ENCODE peak calls at places on chromosomes 3 and 15, in four cellular contexts. V, L, I and W are unnamed samples.

GRCh38 chr3:64489361-64490044 is 198.3 kb downstream of the ADAMTS9 start:
- DNase-seq in L (no peak), V (no peak), I (peak), W (no peak)

GRCh38 chr3:186826978-186827857 is 15.3 kb upstream of the ADIPOQ start:
- DNase-seq in V (no peak), L (peak), I (peak), W (peak)

GRCh38 chr15:43316007-43316968 is 14.1 kb downstream of the LCMT2 start:
- DNase-seq in V (no peak), I (no peak), L (no peak), W (no peak)

GRCh38 chr15:67178569-67179210 is 75.8 kb downstream of the AAGAB start:
- DNase-seq in V (no peak), L (no peak), I (peak), W (no peak)

GRCh38 chr3:117104792-117105191 is 395.2 kb downstream of the TUSC7 start:
- DNase-seq in V (no peak), I (no peak), L (no peak), W (no peak)

GRCh38 chr3:170414202-170414663 is 4.4 kb upstream of the CLDN11 start:
- DNase-seq in I (peak), L (peak), V (peak), W (no peak)

GRCh38 chr3:119418091-119418512 is 45.3 kb downstream of the TMEM39A start:
- DNase-seq in I (peak), V (no peak), L (no peak), W (no peak)

GRCh38 chr3:48564022-48564421 is 441 bp upstream of the UCN2 start:
- DNase-seq in L (peak), I (no peak), V (no peak), W (no peak)

GRCh38 chr3:154730221-154730620 is 300.2 kb upstream of the GPR149 start:
- DNase-seq in V (no peak), L (no peak), I (no peak), W (no peak)

GRCh38 chr3:123749716-123750115 is 134.4 kb downstream of the MYLK start:
- DNase-seq in I (no peak), L (peak), V (no peak), W (no peak)

GRCh38 chr3:186107148-186108105 is 1.5 kb downstream of the ETV5 start:
- DNase-seq in I (peak), V (no peak), L (no peak), W (peak)

GRCh38 chr15:74627766-74628165 is 12.1 kb downstream of the CLK3 start:
- DNase-seq in L (no peak), I (no peak), V (no peak), W (no peak)

GRCh38 chr3:188559856-188560255 is 405.9 kb downstream of the LPP start:
- DNase-seq in I (no peak), L (no peak), V (no peak), W (no peak)

GRCh38 chr3:13714251-13714916 is 165.5 kb downstream of the FBLN2 start:
- DNase-seq in V (no peak), L (no peak), I (no peak), W (no peak)

GRCh38 chr3:39275052-39275451 is 4.8 kb downstream of the CX3CR1 start:
- DNase-seq in V (no peak), L (no peak), I (no peak), W (no peak)

GRCh38 chr15:80906159-80906775 is 83.4 kb downstream of the MESD start:
- DNase-seq in L (no peak), V (no peak), I (peak), W (no peak)

GRCh38 chr3:37702478-37703154 is 159.1 kb upstream of the CTDSPL start:
- DNase-seq in L (no peak), I (no peak), V (no peak), W (no peak)

GRCh38 chr3:48598323-48599076 is 3.4 kb upstream of the COL7A1 start:
- DNase-seq in L (no peak), I (no peak), V (no peak), W (no peak)

GRCh38 chr3:148309390-148310035 is 388.2 kb upstream of the AGTR1 start:
- DNase-seq in I (peak), V (no peak), L (no peak), W (no peak)

GRCh38 chr3:25592510-25592968 is 72.2 kb downstream of the TOP2B start:
- DNase-seq in V (no peak), I (peak), L (no peak), W (no peak)

GRCh38 chr15:69604050-69604378 is 151.4 kb downstream of the RPLP1 start:
- DNase-seq in I (peak), V (no peak), L (no peak), W (no peak)

GRCh38 chr3:9903238-9903624 is 583 bp downstream of the IL17RE start:
- DNase-seq in L (no peak), I (no peak), V (no peak), W (no peak)

GRCh38 chr3:29694783-29695182 is 413.9 kb downstream of the RBMS3 start:
- DNase-seq in L (no peak), V (no peak), I (no peak), W (no peak)

GRCh38 chr3:29696311-29696710 is 415.4 kb downstream of the RBMS3 start:
- DNase-seq in L (no peak), V (no peak), I (no peak), W (no peak)

GRCh38 chr3:29695905-29696238 is 415.0 kb downstream of the RBMS3 start:
- DNase-seq in I (no peak), V (no peak), L (no peak), W (no peak)

GRCh38 chr3:29695201-29695904 is 414.5 kb downstream of the RBMS3 start:
- DNase-seq in L (no peak), V (no peak), I (no peak), W (no peak)

DNA sequence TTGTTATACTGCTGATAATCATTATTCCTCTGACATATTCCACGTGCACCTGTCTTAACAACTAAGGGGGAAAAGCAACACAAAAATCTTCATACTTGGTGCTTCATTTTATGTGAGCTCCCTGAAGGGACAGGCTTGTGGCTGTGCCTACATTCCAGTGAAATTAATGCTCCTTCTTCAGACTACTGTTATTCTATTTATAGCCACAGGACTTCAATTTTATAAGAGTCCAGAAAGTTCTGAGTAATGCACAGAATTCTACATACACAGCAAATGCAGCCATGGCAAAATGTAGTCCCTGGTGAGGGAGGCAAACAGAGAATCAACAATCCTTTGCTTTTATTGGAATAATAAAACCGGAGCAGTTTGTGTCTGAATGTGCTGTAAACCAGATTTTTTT is 417.1 kb downstream of the RBMS3 start:
- DNase-seq in V (no peak), L (no peak), I (no peak), W (no peak)
- TF ChIP-seq SPI1 in V (no peak), L (no peak), I (no peak), W (no peak)

GRCh38 chr3:150945226-150945625 is 27.3 kb downstream of the CLRN1 start:
- DNase-seq in L (no peak), V (no peak), I (no peak), W (no peak)
- TF ChIP-seq SPI1 in L (no peak), V (no peak), I (no peak), W (no peak)

DNA sequence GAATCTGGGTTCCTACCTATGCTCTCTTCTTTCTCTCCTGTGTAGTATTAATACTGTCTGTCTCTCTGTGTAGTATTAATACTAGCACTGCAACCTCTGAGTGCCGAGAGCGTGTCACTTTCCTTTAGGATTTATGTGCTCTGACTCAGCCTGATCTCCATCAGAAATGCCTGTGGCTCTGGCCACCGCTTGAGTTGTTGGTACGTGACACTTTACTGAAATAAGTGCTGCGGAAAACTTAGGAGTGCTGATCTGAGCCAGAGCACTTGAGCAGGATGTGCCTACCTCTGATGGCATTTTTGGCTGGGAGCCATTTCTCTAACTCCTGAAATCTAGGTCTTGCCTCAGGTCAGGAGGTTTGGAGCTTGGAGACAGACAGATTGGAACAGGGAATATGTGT is 807.4 kb downstream of the SQOR start:
- DNase-seq in V (no peak), L (no peak), I (no peak), W (no peak)
- TF ChIP-seq SPI1 in V (no peak), L (no peak), I (no peak), W (no peak)

GRCh38 chr15:22839046-22839705 is 710 bp downstream of the NIPA2 start:
- DNase-seq in V (no peak), I (no peak), L (no peak), W (no peak)

DNA sequence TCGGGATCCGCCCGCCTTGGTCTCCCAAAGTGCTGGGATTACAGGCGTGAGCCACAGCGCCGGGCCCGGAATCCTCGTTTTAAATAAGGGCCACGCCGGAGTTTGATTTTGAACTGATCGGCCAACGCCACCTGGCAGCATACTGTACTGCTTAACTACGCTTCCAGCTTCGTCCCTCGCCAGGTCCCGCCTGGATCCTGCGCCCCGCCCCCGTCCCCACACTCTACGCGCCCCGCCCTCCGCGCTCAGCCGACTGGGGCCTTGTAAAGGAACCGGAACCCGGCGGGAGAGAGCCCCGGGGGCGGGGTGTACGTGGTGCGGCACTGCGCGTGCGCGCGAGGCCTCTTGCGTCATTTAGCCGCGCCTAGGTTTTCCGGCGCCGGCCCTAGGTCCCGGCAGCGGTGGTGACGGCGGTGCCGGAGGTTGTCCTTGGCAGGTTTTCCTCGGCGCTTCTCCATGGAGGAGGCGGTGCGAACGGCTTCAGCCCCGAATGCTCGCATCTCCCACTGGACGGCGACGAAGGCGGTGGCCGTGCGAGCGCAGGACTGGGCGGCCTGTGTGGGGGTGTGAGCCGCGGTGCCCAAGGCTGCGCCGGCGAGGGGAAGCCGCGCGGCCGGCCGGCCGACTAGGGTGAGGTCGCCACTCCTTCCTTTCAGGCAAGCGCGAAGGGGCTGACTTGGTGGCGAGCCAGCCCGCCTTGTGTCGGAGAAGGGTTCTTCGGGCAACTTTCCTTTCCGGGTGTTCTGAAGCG is at the start of gene NIPA2:
- DNase-seq in L (peak), V (peak), I (peak), W (peak)
- TF ChIP-seq SPI1 in L (no peak), V (no peak), I (no peak), W (no peak)

GRCh38 chr15:88987951-88988671 is 74.9 kb upstream of the MFGE8 start:
- DNase-seq in I (peak), L (no peak), V (no peak), W (no peak)
- TF ChIP-seq SPI1 in I (no peak), L (no peak), V (no peak), W (no peak)

GRCh38 chr15:99109555-99110021 is 4.7 kb downstream of the SYNM start:
- DNase-seq in I (no peak), V (peak), L (no peak), W (no peak)
- TF ChIP-seq SPI1 in I (no peak), V (no peak), L (no peak), W (no peak)

GRCh38 chr15:37107754-37108724 is 7.7 kb upstream of the MEIS2 start:
- DNase-seq in L (no peak), I (no peak), V (no peak), W (no peak)

GRCh38 chr15:37109151-37109912 is 9.0 kb upstream of the MEIS2 start:
- DNase-seq in L (no peak), V (no peak), I (no peak), W (no peak)

GRCh38 chr15:37111427-37111717 is 11.0 kb upstream of the MEIS2 start:
- DNase-seq in L (no peak), V (no peak), I (no peak), W (no peak)

GRCh38 chr15:37108725-37109124 is 8.4 kb upstream of the MEIS2 start:
- DNase-seq in I (no peak), V (no peak), L (no peak), W (no peak)

GRCh38 chr15:37109952-37110630 is 9.7 kb upstream of the MEIS2 start:
- DNase-seq in I (no peak), V (no peak), L (no peak), W (no peak)
- TF ChIP-seq SPI1 in I (no peak), V (no peak), L (no peak), W (no peak)

GRCh38 chr3:50154840-50155490 is at the start of gene SEMA3F:
- DNase-seq in L (no peak), V (no peak), I (peak), W (peak)
- TF ChIP-seq SPI1 in L (no peak), V (no peak), I (no peak), W (no peak)

GRCh38 chr3:42347928-42348327 is 62.5 kb downstream of the LYZL4 start:
- DNase-seq in L (no peak), I (no peak), V (no peak), W (no peak)

GRCh38 chr3:42349765-42350594 is 60.4 kb downstream of the LYZL4 start:
- DNase-seq in I (peak), L (no peak), V (no peak), W (no peak)

GRCh38 chr3:42351221-42351620 is 59.2 kb downstream of the LYZL4 start:
- DNase-seq in I (no peak), V (no peak), L (no peak), W (no peak)

GRCh38 chr3:42340466-42340865 is 69.9 kb downstream of the LYZL4 start:
- DNase-seq in L (no peak), V (no peak), I (no peak), W (no peak)

GRCh38 chr3:42345811-42346210 is 64.6 kb downstream of the LYZL4 start:
- DNase-seq in V (no peak), I (peak), L (no peak), W (no peak)
- TF ChIP-seq SPI1 in V (no peak), I (no peak), L (no peak), W (no peak)